ENCODE peak calls at places on chromosomes 13 and 19, in nine cellular contexts. H is T-helper 9 cell; R is stimulated activated CD4-positive, alpha-beta T cell treated with anti-CD3 and anti-CD28 coated beads, Interleukin-1b, Interleukin-23, amount 100 ng/mL, for 1 hour; G is stimulated activated CD8-positive, alpha-beta memory T cell treated with anti-CD3 and anti-CD28 coated beads, Interleukin-12 subunit alpha, Interleukin-12 subunit beta, amount 100 ng/mL, for 4 hours; O is cardiac muscle cell; Y is nephron progenitor cell; F is LoVo; E is astrocyte of the spinal cord; C is KG1. T is an unnamed sample.

GRCh38 chr19:12721656-12722565 is 1.8 kb downstream of the TNPO2 start:
- DNase-seq in H (peak), R (no peak), G (no peak), O (peak), Y (peak), F (peak), E (peak), C (peak), T (peak)

GRCh38 chr19:45767410-45767880 is 1.6 kb downstream of the SIX5 start:
- DNase-seq in H (no peak), R (no peak), G (no peak), O (peak), Y (peak), F (peak), E (peak), C (no peak), T (peak)

GRCh38 chr13:30792257-30793000 is 57.1 kb downstream of the ALOX5AP start:
- DNase-seq in H (no peak), R (no peak), G (no peak), O (no peak), Y (peak), F (peak), E (peak), C (no peak), T (peak)

GRCh38 chr13:114261328-114261965 is 20.0 kb upstream of the UPF3A start:
- DNase-seq in H (no peak), R (no peak), G (no peak), O (peak), Y (no peak), F (no peak), E (no peak), C (no peak), T (no peak)

GRCh38 chr13:113383089-113383488 is 19.2 kb upstream of the GRTP1 start:
- DNase-seq in H (no peak), R (no peak), G (no peak), O (no peak), Y (no peak), F (no peak), E (no peak), C (no peak), T (no peak)

GRCh38 chr19:48501961-48502719 is 9.5 kb downstream of the LMTK3 start:
- DNase-seq in H (peak), R (no peak), G (no peak), O (peak), Y (peak), F (peak), E (no peak), C (no peak), T (peak)

GRCh38 chr19:13861392-13861713 is 15.6 kb upstream of the NANOS3 start:
- DNase-seq in H (no peak), R (no peak), G (no peak), O (no peak), Y (no peak), F (no peak), E (no peak), C (no peak), T (no peak)

GRCh38 chr19:13008926-13009787 is 13.9 kb downstream of the NFIX start:
- DNase-seq in H (no peak), R (no peak), G (no peak), O (no peak), Y (no peak), F (no peak), E (no peak), C (no peak), T (no peak)

GRCh38 chr19:37564624-37565369 is 29.8 kb downstream of the ZNF571 start:
- DNase-seq in H (no peak), R (no peak), G (no peak), O (no peak), Y (no peak), F (no peak), E (no peak), C (no peak), T (no peak)

GRCh38 chr19:19661141-19661674 is 2.3 kb downstream of the ATP13A1 start:
- DNase-seq in H (no peak), R (no peak), G (no peak), O (no peak), Y (no peak), F (no peak), E (no peak), C (no peak), T (no peak)

T was measured in iPS-NIHi11.